ENCODE peak calls at places on chromosomes 3 and 15, in ten cellular contexts. A, F, E, R, T, W, I, S, J and Q are unnamed samples.
A peak's percentile ranks its signal among the peaks of the same experiment; 100 is the strongest.

GRCh38 chr3:149319750-149320149 is 13.7 kb downstream of the TM4SF18 start:
- DNase-seq in T (no peak), E (no peak), F (no peak), I (no peak), J (no peak), R (no peak), W (no peak), A (peak; percentile 38), S (no peak), Q (no peak)

GRCh38 chr3:100089802-100090668 is 24.3 kb downstream of the FILIP1L start:
- DNase-seq in R (no peak), S (peak; percentile 64), W (peak; percentile 67), F (peak; percentile 69), A (peak; percentile 70), J (no peak), T (peak; percentile 49), E (no peak), I (peak; percentile 35), Q (no peak)

GRCh38 chr3:16741890-16742289 is 136.7 kb upstream of the DAZL start:
- DNase-seq in S (peak; percentile 54), F (no peak), I (peak; percentile 80), A (peak; percentile 87), T (no peak), E (peak; percentile 19), J (no peak), W (no peak), R (no peak), Q (peak; percentile 40)

GRCh38 chr3:14134291-14134690 is 9.4 kb downstream of the TMEM43 start:
- DNase-seq in I (no peak), A (no peak), S (no peak), T (no peak), F (no peak), W (no peak), E (no peak), R (no peak), J (no peak), Q (no peak)

GRCh38 chr15:96242761-96243160 is 87.7 kb upstream of the NR2F2 start:
- DNase-seq in J (no peak), F (no peak), W (no peak), E (no peak), R (no peak), T (no peak), S (no peak), A (no peak), I (no peak), Q (no peak)

GRCh38 chr15:41154412-41154811 is 38.3 kb upstream of the INO80 start:
- DNase-seq in I (no peak), W (no peak), T (no peak), J (no peak), E (no peak), S (no peak), F (no peak), R (no peak), A (no peak), Q (no peak)

GRCh38 chr3:64188810-64189560 is 36.3 kb downstream of the PRICKLE2 start:
- DNase-seq in T (no peak), W (no peak), J (no peak), R (peak; percentile 18), I (no peak), S (no peak), A (peak; percentile 96), E (no peak), F (peak; percentile 97), Q (no peak)

GRCh38 chr3:125139386-125139785 is 73.2 kb downstream of the SLC12A8 start:
- DNase-seq in T (no peak), E (no peak), I (no peak), F (no peak), J (no peak), A (no peak), R (no peak), W (no peak), S (no peak), Q (no peak)

GRCh38 chr3:120568624-120569023 is 27.5 kb upstream of the NDUFB4 start:
- DNase-seq in E (no peak), T (no peak), F (peak; percentile 36), A (peak; percentile 62), R (no peak), I (no peak), J (no peak), W (no peak), S (no peak), Q (no peak)

GRCh38 chr15:84658788-84659411 is 901 bp upstream of the NMB start:
- DNase-seq in I (no peak), T (no peak), J (no peak), F (no peak), E (no peak), S (no peak), A (no peak), R (no peak), W (no peak), Q (no peak)

GRCh38 chr15:41797194-41797593 is 22.9 kb downstream of the MAPKBP1 start:
- DNase-seq in E (no peak), R (no peak), A (no peak), J (peak; percentile 28), S (no peak), W (no peak), F (no peak), T (no peak), I (no peak), Q (no peak)

GRCh38 chr3:40432793-40433192 is 24.3 kb upstream of the RPL14 start:
- DNase-seq in W (no peak), E (no peak), J (no peak), R (no peak), I (no peak), T (no peak), S (no peak), F (no peak), A (no peak), Q (no peak)

GRCh38 chr3:117003501-117003900 is 293.9 kb downstream of the TUSC7 start:
- DNase-seq in S (no peak), R (no peak), J (no peak), W (no peak), E (no peak), I (no peak), T (no peak), A (no peak), F (no peak), Q (no peak)
- H3K4me1 ChIP-seq in S (no peaks in the 10 kb centered on the region), R (no peaks in the 10 kb centered on the region), J (no peaks in the 10 kb centered on the region), W (no peaks in the 10 kb centered on the region), E (no peaks in the 10 kb centered on the region), I (no peaks in the 10 kb centered on the region), T (peaks cover 4% of the 10 kb centered on the region), A (no peaks in the 10 kb centered on the region), F (no peaks in the 10 kb centered on the region), Q (no peaks in the 10 kb centered on the region)

GRCh38 chr3:108623504-108623903 is 34.0 kb downstream of the DZIP3 start:
- DNase-seq in F (peak; percentile 37), I (no peak), E (no peak), T (no peak), A (peak; percentile 3), W (no peak), R (no peak), J (no peak), S (no peak), Q (no peak)
- H3K36me3 ChIP-seq in F (peaks cover 2% of the 10 kb centered on the region), I (peaks cover 13% of the 10 kb centered on the region), E (peaks cover 26% of the 10 kb centered on the region), T (no peaks in the 10 kb centered on the region), A (no peaks in the 10 kb centered on the region), W (no peaks in the 10 kb centered on the region), R (no peaks in the 10 kb centered on the region), J (no peaks in the 10 kb centered on the region), S (no peaks in the 10 kb centered on the region), Q (no peaks in the 10 kb centered on the region)

GRCh38 chr3:177145954-177146353 is 51.3 kb downstream of the TBL1XR1 start:
- DNase-seq in F (no peak), R (no peak), T (no peak), E (no peak), S (no peak), W (no peak), J (no peak), A (no peak), I (no peak), Q (no peak)
- H3K4me1 ChIP-seq in F (peaks cover 10% of the 10 kb centered on the region), R (peaks cover 88% of the 10 kb centered on the region), T (peaks cover 17% of the 10 kb centered on the region), E (peaks cover 92% of the 10 kb centered on the region), S (peaks cover 71% of the 10 kb centered on the region), W (peaks cover 70% of the 10 kb centered on the region), J (no peaks in the 10 kb centered on the region), A (peaks cover 7% of the 10 kb centered on the region), I (peaks cover 68% of the 10 kb centered on the region), Q (no peaks in the 10 kb centered on the region)

GRCh38 chr15:43009206-43009605 is 88.6 kb upstream of the TTBK2 start:
- DNase-seq in I (no peak), T (no peak), W (no peak), E (no peak), A (no peak), R (no peak), F (no peak), J (no peak), S (no peak), Q (no peak)

GRCh38 chr15:43006991-43007390 is 86.4 kb upstream of the TTBK2 start:
- DNase-seq in I (no peak), T (no peak), S (no peak), J (no peak), E (no peak), A (no peak), F (no peak), R (no peak), W (no peak), Q (no peak)

GRCh38 chr15:43008150-43008549 is 87.6 kb upstream of the TTBK2 start:
- DNase-seq in I (no peak), A (no peak), E (no peak), J (no peak), T (no peak), S (no peak), W (no peak), R (no peak), F (no peak), Q (no peak)

GRCh38 chr15:43007551-43007950 is 87.0 kb upstream of the TTBK2 start:
- DNase-seq in R (no peak), E (no peak), I (no peak), T (no peak), W (no peak), J (no peak), A (no peak), S (no peak), F (no peak), Q (no peak)
- H3K36me3 ChIP-seq in R (peaks cover 4% of the 10 kb centered on the region), E (peaks cover 73% of the 10 kb centered on the region), I (peaks cover 38% of the 10 kb centered on the region), T (peaks cover 27% of the 10 kb centered on the region), W (peaks cover 23% of the 10 kb centered on the region), J (peaks cover 64% of the 10 kb centered on the region), A (peaks cover 9% of the 10 kb centered on the region), S (peaks cover 3% of the 10 kb centered on the region), F (peaks cover 33% of the 10 kb centered on the region), Q (peaks cover 10% of the 10 kb centered on the region)

GRCh38 chr3:172314616-172315015 is 133.6 kb downstream of the GHSR start:
- DNase-seq in A (no peak), W (no peak), I (no peak), F (no peak), J (no peak), E (no peak), R (no peak), S (no peak), T (no peak), Q (no peak)
- H3K4me1 ChIP-seq in A (peaks cover 40% of the 10 kb centered on the region), W (peaks cover 5% of the 10 kb centered on the region), I (peaks cover 76% of the 10 kb centered on the region), F (peaks cover 32% of the 10 kb centered on the region), J (no peaks in the 10 kb centered on the region), E (peaks cover 85% of the 10 kb centered on the region), R (no peaks in the 10 kb centered on the region), S (peaks cover 76% of the 10 kb centered on the region), T (peaks cover 21% of the 10 kb centered on the region), Q (peaks cover 76% of the 10 kb centered on the region)